ENCODE peak calls at places on chromosomes 5 and 9, in nine cellular contexts. C, D, U, E, K, B, P, W and O are unnamed samples.

GRCh38 chr9:111798786-111799185 is 4.0 kb upstream of the SHOC1 start:
- DNase-seq in P (peak; percentile 65), U (peak; percentile 54), E (peak; percentile 25), W (peak; percentile 25), D (peak; percentile 34), B (no peak), K (peak; percentile 73), C (no peak), O (peak; percentile 72)

GRCh38 chr5:150523472-150524350 is 15.8 kb downstream of the NDST1 start:
- DNase-seq in W (peak; percentile 85), E (peak; percentile 89), D (peak; percentile 89), U (peak; percentile 87), B (no peak), C (peak; percentile 70), K (peak; percentile 84), P (peak; percentile 90), O (peak; percentile 85)

GRCh38 chr5:172414618-172415599 is 39.4 kb downstream of the SH3PXD2B start:
- DNase-seq in W (peak; percentile 48), E (peak; percentile 78), B (no peak), K (peak; percentile 80), P (no peak), D (peak; percentile 74), U (no peak), C (no peak), O (no peak)

GRCh38 chr5:175344331-175345200 is 99.4 kb downstream of the DRD1 start:
- DNase-seq in D (peak; percentile 79), C (no peak), U (peak; percentile 8), W (peak; percentile 20), K (no peak), P (no peak), E (peak; percentile 33), B (no peak), O (peak; percentile 76)

GRCh38 chr5:94702729-94703128 is 84.3 kb downstream of the SLF1 start:
- DNase-seq in P (no peak), W (no peak), U (no peak), C (no peak), D (no peak), E (no peak), K (no peak), B (no peak), O (no peak)

GRCh38 chr5:180784497-180785097 is 18.0 kb downstream of the MGAT1 start:
- DNase-seq in U (peak; percentile 89), P (peak; percentile 93), K (peak; percentile 94), E (peak; percentile 91), W (peak; percentile 88), D (peak; percentile 90), B (peak; percentile 75), C (peak; percentile 92), O (peak; percentile 87)

GRCh38 chr5:14810282-14810681 is 61.3 kb downstream of the ANKH start:
- DNase-seq in C (no peak), B (no peak), U (no peak), K (peak; percentile 27), W (no peak), E (no peak), D (no peak), P (no peak), O (peak; percentile 6)

GRCh38 chr9:134922066-134922931 is 4.6 kb upstream of the FCN1 start:
- DNase-seq in B (peak; percentile 44), K (no peak), W (peak; percentile 21), E (no peak), D (no peak), P (peak; percentile 58), C (no peak), U (peak; percentile 47), O (peak; percentile 5)

GRCh38 chr5:65854931-65855330 is 71.4 kb upstream of the ERBIN start:
- DNase-seq in P (no peak), U (peak; percentile 46), C (no peak), E (no peak), W (no peak), D (peak; percentile 35), B (no peak), K (no peak), O (peak; percentile 83)

GRCh38 chr9:6417186-6417585 is 4.2 kb downstream of the UHRF2 start:
- DNase-seq in U (no peak), P (no peak), C (no peak), D (no peak), B (no peak), W (no peak), E (no peak), K (peak; percentile 44), O (peak; percentile 39)

GRCh38 chr5:11619339-11620028 is 284.8 kb downstream of the CTNND2 start:
- DNase-seq in B (no peak), D (no peak), P (peak; percentile 0), U (no peak), K (no peak), E (no peak), C (no peak), W (no peak), O (no peak)

GRCh38 chr9:132266017-132266416 is 88.8 kb downstream of the SETX start:
- DNase-seq in K (no peak), W (no peak), U (no peak), B (no peak), E (no peak), D (no peak), C (no peak), P (no peak), O (no peak)

GRCh38 chr5:140565024-140565779 is 574 bp downstream of the SLC35A4 start:
- DNase-seq in E (no peak), D (no peak), K (peak; percentile 47), B (no peak), U (no peak), C (no peak), P (peak; percentile 29), W (peak; percentile 15), O (peak; percentile 27)

GRCh38 chr5:96279796-96280542 is 153.1 kb downstream of the PCSK1 start:
- DNase-seq in U (no peak), C (no peak), W (peak; percentile 27), E (peak; percentile 6), B (no peak), P (no peak), D (peak; percentile 28), K (peak; percentile 45), O (no peak)

DNA sequence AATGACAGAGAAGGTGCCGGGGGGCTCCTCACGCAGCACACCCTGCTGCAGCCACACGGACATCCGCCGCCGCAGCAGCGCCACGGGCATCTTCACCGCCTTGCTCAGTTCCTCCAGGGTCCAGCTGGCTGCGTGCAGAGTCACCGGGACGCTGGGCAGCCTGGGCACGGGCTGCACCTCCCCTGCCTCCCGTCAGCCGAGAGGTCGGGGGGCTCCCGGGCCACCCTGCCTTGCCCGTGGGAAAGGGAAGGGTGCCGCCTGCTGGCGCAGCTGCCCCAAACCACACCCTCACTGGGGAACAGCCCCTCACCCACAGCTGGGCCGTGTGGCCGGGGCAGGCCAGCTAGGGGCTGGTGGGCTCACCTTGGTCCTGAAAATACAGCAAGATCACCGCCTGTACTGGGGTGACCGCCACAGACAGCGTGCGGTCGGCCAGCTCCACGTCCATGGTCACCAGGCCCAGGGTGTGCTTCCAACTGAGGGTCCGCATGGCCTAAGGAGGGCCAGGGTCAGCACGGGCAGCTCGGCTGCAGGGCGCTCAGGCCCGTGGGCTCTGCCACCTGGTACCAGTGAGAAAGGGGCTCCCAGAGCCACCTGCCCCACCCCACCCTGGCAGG is 3.6 kb upstream of the TMEM210 start:
- DNase-seq in B (no peak), K (peak; percentile 42), U (no peak), W (no peak), E (no peak), C (no peak), D (no peak), P (no peak), O (no peak)
- TF ChIP-seq CTCF in B (no peak), K (no peak), U (no peak), W (peak; percentile 4), E (peak; percentile 2), C (no peak), D (no peak), P (peak; percentile 39), O (peak; percentile 29)

DNA sequence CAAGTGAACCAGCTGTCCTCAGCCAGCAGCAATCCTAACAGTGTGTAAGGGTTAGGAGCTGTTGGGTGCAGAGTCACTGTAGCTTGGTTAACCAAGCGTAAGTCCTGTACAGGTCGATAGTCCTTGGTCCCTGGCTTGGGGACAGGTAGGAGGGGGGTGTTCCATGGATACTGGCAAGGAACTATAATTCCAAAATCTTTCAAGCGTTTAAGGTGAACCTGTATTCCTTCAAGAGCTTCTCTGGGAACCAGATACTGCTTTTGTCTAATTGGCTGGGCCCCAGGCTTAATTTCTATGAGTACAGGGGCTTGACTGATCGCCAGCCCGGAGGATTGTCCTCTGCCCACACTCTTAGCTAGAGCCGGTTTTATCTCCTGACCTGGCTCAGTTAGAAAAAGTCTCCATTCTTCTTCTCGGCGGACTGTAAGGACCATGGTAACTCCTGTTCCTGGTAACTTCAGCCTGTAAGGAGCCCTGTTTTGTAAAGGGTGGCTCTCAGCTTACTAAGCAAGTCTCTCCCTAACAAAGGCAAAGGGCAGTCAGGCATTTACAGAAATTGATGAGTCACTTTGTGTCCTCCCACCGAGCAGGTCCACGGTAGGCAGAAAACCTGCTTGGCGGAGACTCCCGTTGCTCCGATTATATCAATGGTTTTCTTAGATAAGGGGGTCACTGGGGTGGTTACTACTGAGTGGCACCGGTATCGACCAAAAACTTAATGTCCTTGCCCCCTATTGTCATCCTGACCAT is 6.0 kb upstream of the ZNF354C start:
- DNase-seq in E (no peak), U (no peak), C (no peak), P (no peak), B (no peak), W (no peak), K (no peak), D (no peak), O (no peak)
- H3K4me3 ChIP-seq in E (no peak overlapping the region), U (no peak overlapping the region), C (no peak overlapping the region), P (no peak overlapping the region), B (no peak overlapping the region), W (no peak overlapping the region), K (no peak overlapping the region), D (no peak overlapping the region), O (no peak overlapping the region)

DNA sequence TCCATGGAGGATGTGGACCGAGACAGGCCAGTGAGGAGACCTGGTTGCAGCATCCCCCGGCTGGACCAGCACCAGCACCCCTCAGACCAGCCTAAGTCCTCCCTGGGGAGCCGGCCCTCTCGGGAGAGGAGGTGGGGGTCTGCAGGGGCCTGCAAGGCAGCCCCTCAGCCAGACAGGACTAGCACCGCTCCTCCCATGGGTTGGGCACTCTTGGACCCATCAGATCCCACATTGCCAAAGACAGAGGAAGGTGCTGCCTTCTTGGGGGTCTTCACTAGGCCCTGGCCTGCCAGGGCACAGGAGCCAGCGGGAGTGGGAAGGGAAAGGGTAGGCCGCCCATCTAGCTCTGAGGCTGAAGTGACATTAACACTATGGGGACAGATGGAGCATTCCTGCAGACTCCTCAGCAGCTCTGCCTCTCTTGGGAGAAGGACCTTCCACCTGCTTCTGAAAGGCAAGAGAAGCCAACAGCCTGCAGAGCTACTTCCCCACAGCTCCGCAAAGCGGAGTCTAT is 6.8 kb downstream of the IL13 start:
- DNase-seq in U (no peak), P (no peak), B (no peak), C (no peak), W (no peak), D (no peak), E (no peak), K (no peak), O (no peak)
- TF ChIP-seq CTCF in U (no peak), P (no peak), B (no peak), C (no peak), W (no peak), D (no peak), E (no peak), K (no peak), O (no peak)

DNA sequence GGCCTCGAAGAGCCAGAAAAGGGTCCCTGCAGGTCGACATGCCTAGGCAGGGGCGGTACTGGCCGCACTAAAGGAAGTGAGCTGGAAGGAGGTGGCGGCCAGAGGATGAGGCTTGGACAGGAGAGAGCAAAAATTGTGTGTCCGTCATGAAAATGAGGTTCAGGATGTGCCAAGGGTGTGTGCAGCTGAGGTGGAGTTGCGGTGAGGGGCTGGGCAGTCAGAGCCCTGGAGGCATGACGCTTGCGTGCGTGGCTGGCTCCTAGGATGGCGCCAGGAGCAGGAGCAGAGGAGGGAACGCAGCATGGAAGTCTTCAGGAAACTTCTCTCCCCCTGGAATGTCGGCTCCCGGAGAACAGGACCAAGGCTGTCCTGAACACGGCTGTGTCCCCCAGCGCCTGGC is 5.5 kb upstream of the PDLIM7 start:
- DNase-seq in B (no peak), U (no peak), D (no peak), C (no peak), P (no peak), K (no peak), W (no peak), E (no peak), O (no peak)
- H3K4me3 ChIP-seq in B (no peak overlapping the region), U (no peak overlapping the region), D (no peak overlapping the region), C (no peak overlapping the region), P (no peak overlapping the region), K (no peak overlapping the region), W (no peak overlapping the region), E (no peak overlapping the region), O (no peak overlapping the region)